ENCODE peak calls at places on chromosomes 4 and X, in eight cellular contexts. L is HCT116, U is lung, G is IMR-90, Y is hepatocyte, X is heart left ventricle, R is GM23338, B is PC-9. T is an unnamed sample. For H3K36me3 and H3K4me1, the result is how much of the 10 kb centered on the place peaks cover.

GRCh38 chrX:138128025-138128671 is 562.2 kb downstream of the ZIC3 start:
- DNase-seq in L (peak), U (no peak), G (peak), Y (peak), X (no peak), R (peak), B (peak), T (peak)

GRCh38 chrX:118988913-118989312 is 14.5 kb downstream of the LONRF3 start:
- DNase-seq in L (no peak), U (no peak), G (no peak), Y (no peak), X (no peak), R (no peak), B (no peak), T (no peak)

GRCh38 chrX:16138108-16138427 is 14.7 kb downstream of the GRPR start:
- DNase-seq in L (peak), U (no peak), G (no peak), Y (peak), X (no peak), R (peak), B (no peak), T (no peak)

GRCh38 chr4:105158837-105159236 is 12.2 kb downstream of the TET2 start:
- DNase-seq in L (no peak), U (peak), G (peak), Y (peak), X (peak), R (peak), B (no peak), T (no peak)

GRCh38 chrX:115311666-115312065 is 22.2 kb downstream of the LUZP4 start:
- DNase-seq in L (no peak), U (no peak), G (no peak), Y (peak), X (peak), R (peak), B (no peak), T (peak)

GRCh38 chr4:8472166-8472688 is 31.6 kb downstream of the TRMT44 start:
- DNase-seq in L (no peak), U (no peak), G (no peak), Y (no peak), X (no peak), R (no peak), B (no peak), T (no peak)

GRCh38 chr4:37627263-37627662 is 58.9 kb downstream of the RELL1 start:
- DNase-seq in L (no peak), U (no peak), G (no peak), Y (no peak), X (no peak), R (no peak), B (no peak), T (no peak)

GRCh38 chr4:79831701-79832514 is 241.1 kb downstream of the ANTXR2 start:
- DNase-seq in L (no peak), U (no peak), G (no peak), Y (no peak), X (no peak), R (no peak), B (no peak), T (no peak)

GRCh38 chr4:8854866-8855265 is 16.8 kb downstream of the HMX1 start:
- DNase-seq in L (no peak), U (no peak), G (peak), Y (peak), X (no peak), R (no peak), B (no peak), T (no peak)

GRCh38 chr4:181479145-181479544 is 764.1 kb upstream of the TENM3 start:
- DNase-seq in L (no peak), U (no peak), G (no peak), Y (no peak), X (no peak), R (peak), B (no peak), T (no peak)

GRCh38 chr4:70714061-70714468 is 7.7 kb upstream of the RUFY3 start:
- DNase-seq in L (no peak), U (no peak), G (peak), Y (peak), X (no peak), R (no peak), B (no peak), T (no peak)

GRCh38 chrX:82127228-82128123 is 925.6 kb downstream of the SH3BGRL start:
- DNase-seq in L (no peak), U (no peak), G (no peak), Y (no peak), X (no peak), R (no peak), B (no peak), T (no peak)

GRCh38 chr4:167339781-167340180 is 105.5 kb upstream of the SPOCK3 start:
- DNase-seq in L (no peak), U (no peak), G (no peak), Y (no peak), X (no peak), R (no peak), B (no peak), T (no peak)

GRCh38 chr4:1028574-1029220 is 17.3 kb downstream of the FGFRL1 start:
- DNase-seq in L (no peak), U (no peak), G (no peak), Y (no peak), X (no peak), R (no peak), B (no peak), T (no peak)

GRCh38 chr4:1030559-1030958 is 19.1 kb downstream of the FGFRL1 start:
- DNase-seq in L (no peak), U (no peak), G (no peak), Y (no peak), X (no peak), R (no peak), B (no peak), T (no peak)

GRCh38 chr4:1031346-1031745 is 19.9 kb downstream of the FGFRL1 start:
- DNase-seq in L (no peak), U (no peak), G (no peak), Y (no peak), X (no peak), R (no peak), B (no peak), T (no peak)

GRCh38 chr4:1029536-1029935 is 18.1 kb downstream of the FGFRL1 start:
- DNase-seq in L (no peak), U (no peak), G (no peak), Y (no peak), X (no peak), R (no peak), B (no peak), T (no peak)

GRCh38 chr4:1029957-1030520 is 18.6 kb downstream of the FGFRL1 start:
- DNase-seq in L (no peak), U (no peak), G (no peak), Y (no peak), X (no peak), R (no peak), B (no peak), T (no peak)
- H3K36me3 ChIP-seq in L (under half), U (under half), G (under half), Y (under half), X (under half), R (under half), B (under half), T (under half)

GRCh38 chrX:38819163-38819562 is 17.9 kb downstream of the MID1IP1 start:
- DNase-seq in L (no peak), U (no peak), G (no peak), Y (no peak), X (no peak), R (no peak), B (no peak), T (no peak)

GRCh38 chrX:38819709-38820108 is 18.4 kb downstream of the MID1IP1 start:
- DNase-seq in L (no peak), U (no peak), G (no peak), Y (no peak), X (no peak), R (no peak), B (no peak), T (no peak)

GRCh38 chrX:38816158-38816557 is 14.9 kb downstream of the MID1IP1 start:
- DNase-seq in L (no peak), U (no peak), G (no peak), Y (no peak), X (no peak), R (no peak), B (no peak), T (no peak)

GRCh38 chrX:38820751-38821150 is 19.5 kb downstream of the MID1IP1 start:
- DNase-seq in L (no peak), U (no peak), G (no peak), Y (no peak), X (no peak), R (no peak), B (no peak), T (no peak)

DNA sequence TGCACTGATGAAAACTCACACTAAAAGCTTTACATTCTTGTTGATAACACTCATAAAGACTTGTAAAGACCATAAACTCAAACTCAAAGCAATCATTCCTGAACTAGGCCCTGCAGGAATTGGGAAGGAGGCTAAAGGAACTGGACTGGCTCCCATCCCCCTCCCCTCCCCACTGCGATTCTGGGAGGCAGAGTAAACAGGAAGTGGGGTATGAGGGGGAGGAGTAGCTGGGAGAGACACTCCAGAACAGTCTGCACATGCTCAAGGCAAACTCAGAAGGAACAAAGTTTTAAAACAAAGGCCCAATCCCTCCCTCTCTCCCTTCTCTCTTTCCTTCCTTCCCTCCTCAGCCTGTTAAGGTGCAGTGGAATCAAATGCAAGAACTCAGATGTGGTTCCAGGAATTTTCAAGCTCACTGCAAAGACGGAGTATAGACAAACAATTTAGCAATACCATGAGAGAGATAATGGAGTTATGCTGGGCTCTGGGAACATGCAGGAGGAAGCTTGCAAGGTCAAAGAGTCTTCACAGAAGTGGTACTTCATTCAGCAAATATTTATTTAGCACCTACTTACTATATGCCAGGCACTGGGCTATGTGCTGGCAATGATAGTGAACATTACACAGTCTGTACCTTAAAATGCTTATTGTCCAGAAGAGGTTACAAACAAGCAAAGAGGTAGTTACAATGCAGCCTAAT is 15.9 kb downstream of the MID1IP1 start:
- DNase-seq in L (no peak), U (peak), G (peak), Y (peak), X (peak), R (peak), B (no peak), T (no peak)
- H3K4me1 ChIP-seq in L (under half), U (under half), G (under half), Y (under half), X (under half), R (under half), B (under half), T (under half)

DNA sequence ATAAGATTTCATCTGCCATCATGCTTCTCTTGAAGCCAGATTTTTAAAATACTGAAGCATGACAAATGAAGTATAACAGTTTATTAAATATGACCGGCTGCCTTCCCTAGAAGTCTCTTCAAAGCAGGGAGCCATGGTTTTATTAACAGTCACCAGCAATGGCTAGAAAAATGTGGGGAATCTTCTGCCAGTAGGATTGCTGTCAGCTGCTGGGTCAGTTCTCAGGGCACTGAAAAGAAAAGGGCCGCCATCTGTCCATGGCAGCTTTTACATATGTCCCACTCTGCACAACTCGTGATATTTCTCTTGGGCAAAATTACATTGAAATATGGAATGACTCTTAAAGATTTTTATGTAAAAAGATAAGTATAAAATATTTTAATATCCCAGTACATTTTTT is 2.8 kb downstream of the CCNG2 start:
- DNase-seq in L (no peak), U (no peak), G (no peak), Y (no peak), X (no peak), R (no peak), B (no peak), T (no peak)
- H3K36me3 ChIP-seq in L (under half), U (under half), G (under half), Y (under half), X (half or more), R (half or more), B (under half), T (under half)

GRCh38 chr4:26813698-26814097 is 46.9 kb upstream of the STIM2 start:
- DNase-seq in L (no peak), U (no peak), G (no peak), Y (no peak), X (peak), R (no peak), B (no peak), T (no peak)
- H3K4me1 ChIP-seq in L (under half), U (under half), G (under half), Y (under half), X (under half), R (under half), B (under half), T (under half)

GRCh38 chr4:83065268-83065667 is 30.3 kb downstream of the COPS4 start:
- DNase-seq in L (no peak), U (no peak), G (no peak), Y (no peak), X (no peak), R (no peak), B (no peak), T (no peak)

GRCh38 chr4:83067058-83067639 is 32.2 kb downstream of the COPS4 start:
- DNase-seq in L (peak), U (no peak), G (no peak), Y (no peak), X (no peak), R (no peak), B (peak), T (no peak)

GRCh38 chr4:83062748-83063147 is 27.8 kb downstream of the COPS4 start:
- DNase-seq in L (no peak), U (no peak), G (no peak), Y (no peak), X (no peak), R (no peak), B (no peak), T (no peak)
- H3K36me3 ChIP-seq in L (under half), U (under half), G (under half), Y (under half), X (half or more), R (under half), B (under half), T (under half)

DNA sequence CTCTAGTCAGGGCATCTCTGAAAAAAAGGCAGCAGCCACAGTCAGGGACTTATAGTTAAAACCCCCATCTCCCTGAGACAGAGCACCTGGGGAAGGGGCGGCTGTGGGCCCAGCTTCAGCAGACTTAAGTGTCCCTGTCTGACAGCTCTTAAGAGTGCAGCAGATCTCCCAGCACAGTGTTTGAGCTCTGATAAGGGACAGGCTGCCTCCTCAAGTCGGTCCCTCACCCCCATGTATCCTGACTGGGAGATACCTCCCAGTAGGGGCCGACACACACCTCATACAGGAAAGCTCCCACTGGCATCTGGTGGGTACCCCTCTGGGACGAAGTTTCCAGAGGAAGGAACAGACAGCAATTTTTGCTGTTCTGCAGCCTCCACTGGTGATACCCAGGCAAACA is 129.0 kb downstream of the ANXA5 start:
- DNase-seq in L (no peak), U (no peak), G (no peak), Y (no peak), X (no peak), R (no peak), B (no peak), T (no peak)
- H3K4me1 ChIP-seq in L (under half), U (under half), G (under half), Y (under half), X (under half), R (under half), B (under half), T (under half)

GRCh38 chr4:2250764-2251072 is 8.8 kb upstream of the HAUS3 start:
- DNase-seq in L (no peak), U (peak), G (no peak), Y (peak), X (no peak), R (no peak), B (no peak), T (no peak)

GRCh38 chr4:2253160-2254084 is 8.5 kb downstream of the MXD4 start:
- DNase-seq in L (no peak), U (no peak), G (no peak), Y (no peak), X (no peak), R (no peak), B (no peak), T (no peak)

GRCh38 chr4:2251073-2251794 is 9.3 kb upstream of the HAUS3 start:
- DNase-seq in L (no peak), U (no peak), G (no peak), Y (no peak), X (no peak), R (no peak), B (no peak), T (no peak)

GRCh38 chr4:2251795-2252529 is 9.9 kb downstream of the MXD4 start:
- DNase-seq in L (no peak), U (peak), G (no peak), Y (no peak), X (no peak), R (no peak), B (no peak), T (no peak)

GRCh38 chr4:2252530-2252924 is 9.4 kb downstream of the MXD4 start:
- DNase-seq in L (no peak), U (no peak), G (no peak), Y (no peak), X (no peak), R (no peak), B (no peak), T (no peak)
- H3K36me3 ChIP-seq in L (under half), U (half or more), G (half or more), Y (under half), X (half or more), R (under half), B (under half), T (under half)

T was measured in iPS DF 6.9.